ENCODE peak calls at places on chromosome 13, in nine cellular contexts. One of them, this sample, is unnamed. For H3K4me1, the result is how much of the 10 kb centered on the place peaks cover.

GRCh38 chr13:33746867-33747266 is 71.1 kb upstream of the RFC3 start:
- DNase-seq in endothelial cell of umbilical vein: no peak
- DNase-seq in colonic mucosa: no peak
- DNase-seq in H1: no peak
- DNase-seq in trophoblast cell: no peak
- DNase-seq in fibroblast of lung: no peak
- DNase-seq in astrocyte: no peak
- DNase-seq in mammary epithelial cell: no peak
- DNase-seq in neural progenitor cell: no peak
- DNase-seq in this sample: no peak

GRCh38 chr13:87057807-87058520 is 613.2 kb upstream of the SLITRK5 start:
- DNase-seq in endothelial cell of umbilical vein: no peak
- DNase-seq in colonic mucosa: no peak
- DNase-seq in H1: no peak
- DNase-seq in trophoblast cell: no peak
- DNase-seq in fibroblast of lung: no peak
- DNase-seq in astrocyte: no peak
- DNase-seq in mammary epithelial cell: no peak
- DNase-seq in neural progenitor cell: no peak
- DNase-seq in this sample: no peak

GRCh38 chr13:112730157-112730671 is 40.4 kb downstream of the ATP11A start:
- DNase-seq in endothelial cell of umbilical vein: no peak
- DNase-seq in colonic mucosa: no peak
- DNase-seq in H1: no peak
- DNase-seq in trophoblast cell: no peak
- DNase-seq in fibroblast of lung: no peak
- DNase-seq in astrocyte: no peak
- DNase-seq in mammary epithelial cell: no peak
- DNase-seq in neural progenitor cell: no peak
- DNase-seq in this sample: no peak

GRCh38 chr13:32837307-32837972 is 178.8 kb upstream of the KL start:
- DNase-seq in endothelial cell of umbilical vein: no peak
- DNase-seq in colonic mucosa: no peak
- DNase-seq in H1: no peak
- DNase-seq in trophoblast cell: no peak
- DNase-seq in fibroblast of lung: no peak
- DNase-seq in astrocyte: no peak
- DNase-seq in mammary epithelial cell: no peak
- DNase-seq in neural progenitor cell: no peak
- DNase-seq in this sample: no peak

GRCh38 chr13:29441301-29441700 is 154.2 kb downstream of the SLC7A1 start:
- DNase-seq in endothelial cell of umbilical vein: no peak
- DNase-seq in colonic mucosa: no peak
- DNase-seq in H1: no peak
- DNase-seq in trophoblast cell: no peak
- DNase-seq in fibroblast of lung: no peak
- DNase-seq in astrocyte: no peak
- DNase-seq in mammary epithelial cell: no peak
- DNase-seq in neural progenitor cell: no peak
- DNase-seq in this sample: no peak

GRCh38 chr13:99275093-99275469 is 16.9 kb upstream of the GPR18 start:
- DNase-seq in endothelial cell of umbilical vein: no peak
- DNase-seq in colonic mucosa: no peak
- DNase-seq in H1: no peak
- DNase-seq in trophoblast cell: no peak
- DNase-seq in fibroblast of lung: peak
- DNase-seq in astrocyte: peak
- DNase-seq in mammary epithelial cell: peak
- DNase-seq in neural progenitor cell: no peak
- DNase-seq in this sample: no peak

GRCh38 chr13:52980695-52981094 is 47.9 kb upstream of the OLFM4 start:
- DNase-seq in endothelial cell of umbilical vein: no peak
- DNase-seq in colonic mucosa: no peak
- DNase-seq in H1: no peak
- DNase-seq in trophoblast cell: peak
- DNase-seq in fibroblast of lung: no peak
- DNase-seq in astrocyte: no peak
- DNase-seq in mammary epithelial cell: peak
- DNase-seq in neural progenitor cell: no peak
- DNase-seq in this sample: no peak

GRCh38 chr13:34103854-34104253 is 285.9 kb downstream of the RFC3 start:
- DNase-seq in endothelial cell of umbilical vein: no peak
- DNase-seq in colonic mucosa: no peak
- DNase-seq in H1: no peak
- DNase-seq in trophoblast cell: no peak
- DNase-seq in fibroblast of lung: no peak
- DNase-seq in astrocyte: no peak
- DNase-seq in mammary epithelial cell: no peak
- DNase-seq in neural progenitor cell: no peak
- DNase-seq in this sample: no peak

GRCh38 chr13:36344886-36345437 is 1.2 kb downstream of the SPART start:
- DNase-seq in endothelial cell of umbilical vein: no peak
- DNase-seq in colonic mucosa: no peak
- DNase-seq in H1: no peak
- DNase-seq in trophoblast cell: no peak
- DNase-seq in fibroblast of lung: peak
- DNase-seq in astrocyte: no peak
- DNase-seq in mammary epithelial cell: peak
- DNase-seq in neural progenitor cell: peak
- DNase-seq in this sample: peak
- H3K9ac ChIP-seq in endothelial cell of umbilical vein: peak
- H3K9ac ChIP-seq in colonic mucosa: peak
- H3K9ac ChIP-seq in H1: peak
- H3K9ac ChIP-seq in trophoblast cell: peak
- H3K9ac ChIP-seq in fibroblast of lung: peak
- H3K9ac ChIP-seq in astrocyte: peak
- H3K9ac ChIP-seq in mammary epithelial cell: peak
- H3K9ac ChIP-seq in neural progenitor cell: no peak
- H3K9ac ChIP-seq in this sample: peak

GRCh38 chr13:42803563-42804212 is 22.3 kb downstream of the FAM216B start:
- DNase-seq in endothelial cell of umbilical vein: no peak
- DNase-seq in colonic mucosa: no peak
- DNase-seq in H1: no peak
- DNase-seq in trophoblast cell: no peak
- DNase-seq in fibroblast of lung: no peak
- DNase-seq in astrocyte: no peak
- DNase-seq in mammary epithelial cell: no peak
- DNase-seq in neural progenitor cell: no peak
- DNase-seq in this sample: peak

GRCh38 chr13:42807866-42808265 is 26.5 kb downstream of the FAM216B start:
- DNase-seq in endothelial cell of umbilical vein: no peak
- DNase-seq in colonic mucosa: no peak
- DNase-seq in H1: no peak
- DNase-seq in trophoblast cell: no peak
- DNase-seq in fibroblast of lung: peak
- DNase-seq in astrocyte: peak
- DNase-seq in mammary epithelial cell: peak
- DNase-seq in neural progenitor cell: no peak
- DNase-seq in this sample: peak

GRCh38 chr13:42808572-42808971 is 27.2 kb downstream of the FAM216B start:
- DNase-seq in endothelial cell of umbilical vein: no peak
- DNase-seq in colonic mucosa: no peak
- DNase-seq in H1: no peak
- DNase-seq in trophoblast cell: peak
- DNase-seq in fibroblast of lung: no peak
- DNase-seq in astrocyte: peak
- DNase-seq in mammary epithelial cell: peak
- DNase-seq in neural progenitor cell: no peak
- DNase-seq in this sample: no peak

GRCh38 chr13:42804244-42804868 is 23.0 kb downstream of the FAM216B start:
- DNase-seq in endothelial cell of umbilical vein: no peak
- DNase-seq in colonic mucosa: no peak
- DNase-seq in H1: no peak
- DNase-seq in trophoblast cell: no peak
- DNase-seq in fibroblast of lung: no peak
- DNase-seq in astrocyte: no peak
- DNase-seq in mammary epithelial cell: no peak
- DNase-seq in neural progenitor cell: no peak
- DNase-seq in this sample: peak

GRCh38 chr13:42807236-42807635 is 25.9 kb downstream of the FAM216B start:
- DNase-seq in endothelial cell of umbilical vein: no peak
- DNase-seq in colonic mucosa: no peak
- DNase-seq in H1: no peak
- DNase-seq in trophoblast cell: no peak
- DNase-seq in fibroblast of lung: no peak
- DNase-seq in astrocyte: no peak
- DNase-seq in mammary epithelial cell: no peak
- DNase-seq in neural progenitor cell: no peak
- DNase-seq in this sample: no peak
- H3K4me1 ChIP-seq in endothelial cell of umbilical vein: under half
- H3K4me1 ChIP-seq in colonic mucosa: under half
- H3K4me1 ChIP-seq in H1: under half
- H3K4me1 ChIP-seq in trophoblast cell: under half
- H3K4me1 ChIP-seq in fibroblast of lung: under half
- H3K4me1 ChIP-seq in astrocyte: under half
- H3K4me1 ChIP-seq in mammary epithelial cell: under half
- H3K4me1 ChIP-seq in neural progenitor cell: under half
- H3K4me1 ChIP-seq in this sample: under half

GRCh38 chr13:35211949-35212348 is 264.5 kb downstream of the MAB21L1 start:
- DNase-seq in endothelial cell of umbilical vein: no peak
- DNase-seq in colonic mucosa: no peak
- DNase-seq in H1: no peak
- DNase-seq in trophoblast cell: no peak
- DNase-seq in fibroblast of lung: no peak
- DNase-seq in astrocyte: no peak
- DNase-seq in mammary epithelial cell: no peak
- DNase-seq in neural progenitor cell: no peak
- DNase-seq in this sample: no peak

GRCh38 chr13:35210234-35210633 is 266.3 kb downstream of the MAB21L1 start:
- DNase-seq in endothelial cell of umbilical vein: peak
- DNase-seq in colonic mucosa: no peak
- DNase-seq in H1: no peak
- DNase-seq in trophoblast cell: no peak
- DNase-seq in fibroblast of lung: no peak
- DNase-seq in astrocyte: no peak
- DNase-seq in mammary epithelial cell: no peak
- DNase-seq in neural progenitor cell: no peak
- DNase-seq in this sample: peak

GRCh38 chr13:35219021-35219420 is 257.5 kb downstream of the MAB21L1 start:
- DNase-seq in endothelial cell of umbilical vein: peak
- DNase-seq in colonic mucosa: no peak
- DNase-seq in H1: no peak
- DNase-seq in trophoblast cell: no peak
- DNase-seq in fibroblast of lung: no peak
- DNase-seq in astrocyte: no peak
- DNase-seq in mammary epithelial cell: no peak
- DNase-seq in neural progenitor cell: no peak
- DNase-seq in this sample: no peak

GRCh38 chr13:35208587-35208986 is 266.5 kb downstream of the NBEA start:
- DNase-seq in endothelial cell of umbilical vein: no peak
- DNase-seq in colonic mucosa: no peak
- DNase-seq in H1: no peak
- DNase-seq in trophoblast cell: no peak
- DNase-seq in fibroblast of lung: peak
- DNase-seq in astrocyte: no peak
- DNase-seq in mammary epithelial cell: no peak
- DNase-seq in neural progenitor cell: no peak
- DNase-seq in this sample: peak

GRCh38 chr13:35213911-35214310 is 262.6 kb downstream of the MAB21L1 start:
- DNase-seq in endothelial cell of umbilical vein: no peak
- DNase-seq in colonic mucosa: no peak
- DNase-seq in H1: no peak
- DNase-seq in trophoblast cell: no peak
- DNase-seq in fibroblast of lung: no peak
- DNase-seq in astrocyte: no peak
- DNase-seq in mammary epithelial cell: no peak
- DNase-seq in neural progenitor cell: no peak
- DNase-seq in this sample: no peak
- H3K9ac ChIP-seq in endothelial cell of umbilical vein: no peak
- H3K9ac ChIP-seq in colonic mucosa: no peak
- H3K9ac ChIP-seq in H1: no peak
- H3K9ac ChIP-seq in trophoblast cell: no peak
- H3K9ac ChIP-seq in fibroblast of lung: no peak
- H3K9ac ChIP-seq in astrocyte: no peak
- H3K9ac ChIP-seq in mammary epithelial cell: no peak
- H3K9ac ChIP-seq in neural progenitor cell: no peak
- H3K9ac ChIP-seq in this sample: no peak

GRCh38 chr13:114064516-114065140 is 67.8 kb downstream of the RASA3 start:
- DNase-seq in endothelial cell of umbilical vein: peak
- DNase-seq in colonic mucosa: no peak
- DNase-seq in H1: no peak
- DNase-seq in trophoblast cell: peak
- DNase-seq in fibroblast of lung: peak
- DNase-seq in astrocyte: no peak
- DNase-seq in mammary epithelial cell: peak
- DNase-seq in neural progenitor cell: peak
- DNase-seq in this sample: peak

GRCh38 chr13:114063545-114064515 is 68.6 kb downstream of the RASA3 start:
- DNase-seq in endothelial cell of umbilical vein: no peak
- DNase-seq in colonic mucosa: no peak
- DNase-seq in H1: no peak
- DNase-seq in trophoblast cell: peak
- DNase-seq in fibroblast of lung: peak
- DNase-seq in astrocyte: peak
- DNase-seq in mammary epithelial cell: peak
- DNase-seq in neural progenitor cell: peak
- DNase-seq in this sample: peak

GRCh38 chr13:114066956-114067355 is 65.5 kb downstream of the RASA3 start:
- DNase-seq in endothelial cell of umbilical vein: no peak
- DNase-seq in colonic mucosa: no peak
- DNase-seq in H1: no peak
- DNase-seq in trophoblast cell: no peak
- DNase-seq in fibroblast of lung: no peak
- DNase-seq in astrocyte: no peak
- DNase-seq in mammary epithelial cell: no peak
- DNase-seq in neural progenitor cell: no peak
- DNase-seq in this sample: no peak

GRCh38 chr13:114065926-114066774 is 66.3 kb downstream of the RASA3 start:
- DNase-seq in endothelial cell of umbilical vein: no peak
- DNase-seq in colonic mucosa: no peak
- DNase-seq in H1: no peak
- DNase-seq in trophoblast cell: no peak
- DNase-seq in fibroblast of lung: no peak
- DNase-seq in astrocyte: no peak
- DNase-seq in mammary epithelial cell: no peak
- DNase-seq in neural progenitor cell: no peak
- DNase-seq in this sample: no peak

DNA sequence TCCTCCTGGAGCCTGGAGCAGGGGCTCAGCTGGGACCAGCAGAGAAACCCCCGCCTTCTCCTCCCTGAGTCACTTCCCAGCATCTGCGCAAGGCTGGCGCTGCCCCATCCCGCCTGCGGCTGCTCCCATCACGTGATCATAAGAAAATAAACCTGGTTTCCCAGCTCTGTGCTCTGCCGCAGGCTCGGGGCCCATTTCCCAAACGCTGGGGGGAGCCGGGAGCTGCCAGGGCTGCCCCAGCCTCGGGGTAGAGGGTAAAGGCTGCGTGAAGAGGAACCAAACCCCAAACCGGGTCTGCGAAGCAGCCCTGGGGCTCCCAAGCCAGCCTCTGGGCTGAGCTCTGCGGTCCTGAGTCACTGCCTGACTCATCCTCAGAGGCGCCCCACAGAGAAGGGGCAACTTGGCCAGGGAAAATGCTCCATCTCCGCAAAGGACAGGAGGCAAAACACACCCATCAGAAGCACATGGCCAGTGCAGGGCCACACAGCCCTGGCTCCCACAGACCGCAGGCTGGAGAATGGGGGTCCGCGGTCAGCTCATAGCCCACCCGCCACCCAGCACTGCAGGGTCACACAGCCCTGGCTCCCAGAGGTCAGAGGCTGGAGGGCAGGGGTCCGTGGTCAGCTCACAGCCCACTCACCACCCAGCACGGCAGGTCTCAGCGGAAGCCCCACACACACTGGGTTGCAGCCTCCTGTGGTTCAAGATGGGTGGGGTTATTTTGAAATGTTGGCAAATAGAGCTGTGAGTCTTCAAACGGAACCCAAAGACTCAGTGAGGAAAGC is 67.1 kb downstream of the RASA3 start:
- DNase-seq in endothelial cell of umbilical vein: peak
- DNase-seq in colonic mucosa: peak
- DNase-seq in H1: peak
- DNase-seq in trophoblast cell: peak
- DNase-seq in fibroblast of lung: peak
- DNase-seq in astrocyte: peak
- DNase-seq in mammary epithelial cell: peak
- DNase-seq in neural progenitor cell: peak
- DNase-seq in this sample: peak
- H3K4me1 ChIP-seq in endothelial cell of umbilical vein: half or more
- H3K4me1 ChIP-seq in colonic mucosa: under half
- H3K4me1 ChIP-seq in H1: under half
- H3K4me1 ChIP-seq in trophoblast cell: under half
- H3K4me1 ChIP-seq in fibroblast of lung: half or more
- H3K4me1 ChIP-seq in astrocyte: half or more
- H3K4me1 ChIP-seq in mammary epithelial cell: under half
- H3K4me1 ChIP-seq in neural progenitor cell: under half
- H3K4me1 ChIP-seq in this sample: half or more

This sample was measured in adipocyte.